ENCODE peak calls at places on chromosomes 7 and 10, in nine cellular contexts. One of them, this sample, is unnamed.

GRCh38 chr7:66840316-66840715 is 80.7 kb upstream of the TMEM248 start:
- DNase-seq in activated T-cell treated with anti-CD3 and anti-CD28 coated beads for 1 hour: no peak
- DNase-seq in endothelial cell: no peak
- DNase-seq in RCC 7860: no peak
- DNase-seq in activated T-helper 1 cell treated with anti-CD3 and anti-CD28 coated beads, Interleukin-2, amount 50 U/mL, for 16 hours: no peak
- DNase-seq in CD8-positive, alpha-beta memory T cell: no peak
- DNase-seq in sigmoid colon: peak; percentile 53
- DNase-seq in COR-L47: no peak
- DNase-seq in GM10248: no peak
- DNase-seq in this sample: no peak

GRCh38 chr7:979886-980571 is 3.0 kb upstream of the CYP2W1 start:
- DNase-seq in endothelial cell: no peak
- DNase-seq in activated T-helper 1 cell treated with anti-CD3 and anti-CD28 coated beads, Interleukin-2, amount 50 U/mL, for 16 hours: no peak
- DNase-seq in sigmoid colon: no peak
- DNase-seq in activated T-cell treated with anti-CD3 and anti-CD28 coated beads for 1 hour: no peak
- DNase-seq in CD8-positive, alpha-beta memory T cell: no peak
- DNase-seq in GM10248: no peak
- DNase-seq in RCC 7860: peak; percentile 19
- DNase-seq in COR-L47: no peak
- DNase-seq in this sample: no peak

GRCh38 chr7:27115161-27116018 is 12.9 kb upstream of the HOXA2 start:
- DNase-seq in sigmoid colon: peak; percentile 75
- DNase-seq in activated T-helper 1 cell treated with anti-CD3 and anti-CD28 coated beads, Interleukin-2, amount 50 U/mL, for 16 hours: no peak
- DNase-seq in COR-L47: no peak
- DNase-seq in RCC 7860: peak; percentile 92
- DNase-seq in CD8-positive, alpha-beta memory T cell: no peak
- DNase-seq in endothelial cell: no peak
- DNase-seq in activated T-cell treated with anti-CD3 and anti-CD28 coated beads for 1 hour: no peak
- DNase-seq in GM10248: no peak
- DNase-seq in this sample: no peak

GRCh38 chr7:107043916-107044346 is 574 bp upstream of the PRKAR2B start:
- DNase-seq in RCC 7860: no peak
- DNase-seq in COR-L47: no peak
- DNase-seq in GM10248: no peak
- DNase-seq in CD8-positive, alpha-beta memory T cell: no peak
- DNase-seq in sigmoid colon: no peak
- DNase-seq in activated T-helper 1 cell treated with anti-CD3 and anti-CD28 coated beads, Interleukin-2, amount 50 U/mL, for 16 hours: no peak
- DNase-seq in endothelial cell: no peak
- DNase-seq in activated T-cell treated with anti-CD3 and anti-CD28 coated beads for 1 hour: no peak
- DNase-seq in this sample: no peak

GRCh38 chr7:22140597-22140996 is 194.9 kb upstream of the CDCA7L start:
- DNase-seq in sigmoid colon: no peak
- DNase-seq in RCC 7860: no peak
- DNase-seq in activated T-cell treated with anti-CD3 and anti-CD28 coated beads for 1 hour: no peak
- DNase-seq in activated T-helper 1 cell treated with anti-CD3 and anti-CD28 coated beads, Interleukin-2, amount 50 U/mL, for 16 hours: no peak
- DNase-seq in GM10248: no peak
- DNase-seq in CD8-positive, alpha-beta memory T cell: no peak
- DNase-seq in endothelial cell: no peak
- DNase-seq in COR-L47: no peak
- DNase-seq in this sample: no peak

GRCh38 chr10:104665174-104665573 is 24.1 kb downstream of the SORCS3 start:
- DNase-seq in activated T-cell treated with anti-CD3 and anti-CD28 coated beads for 1 hour: no peak
- DNase-seq in COR-L47: no peak
- DNase-seq in endothelial cell: no peak
- DNase-seq in GM10248: no peak
- DNase-seq in RCC 7860: no peak
- DNase-seq in CD8-positive, alpha-beta memory T cell: no peak
- DNase-seq in activated T-helper 1 cell treated with anti-CD3 and anti-CD28 coated beads, Interleukin-2, amount 50 U/mL, for 16 hours: no peak
- DNase-seq in sigmoid colon: no peak
- DNase-seq in this sample: no peak

GRCh38 chr10:71790749-71791440 is 17.6 kb upstream of the VSIR start:
- DNase-seq in CD8-positive, alpha-beta memory T cell: no peak
- DNase-seq in GM10248: peak; percentile 65
- DNase-seq in activated T-helper 1 cell treated with anti-CD3 and anti-CD28 coated beads, Interleukin-2, amount 50 U/mL, for 16 hours: no peak
- DNase-seq in COR-L47: no peak
- DNase-seq in RCC 7860: no peak
- DNase-seq in activated T-cell treated with anti-CD3 and anti-CD28 coated beads for 1 hour: no peak
- DNase-seq in sigmoid colon: no peak
- DNase-seq in endothelial cell: no peak
- DNase-seq in this sample: no peak

GRCh38 chr7:28990200-28990960 is 32.2 kb upstream of the TRIL start:
- DNase-seq in sigmoid colon: no peak
- DNase-seq in RCC 7860: no peak
- DNase-seq in activated T-helper 1 cell treated with anti-CD3 and anti-CD28 coated beads, Interleukin-2, amount 50 U/mL, for 16 hours: no peak
- DNase-seq in CD8-positive, alpha-beta memory T cell: no peak
- DNase-seq in COR-L47: no peak
- DNase-seq in activated T-cell treated with anti-CD3 and anti-CD28 coated beads for 1 hour: no peak
- DNase-seq in GM10248: no peak
- DNase-seq in endothelial cell: no peak
- DNase-seq in this sample: no peak

GRCh38 chr10:119401671-119402395 is 140.7 kb downstream of the RGS10 start:
- DNase-seq in activated T-helper 1 cell treated with anti-CD3 and anti-CD28 coated beads, Interleukin-2, amount 50 U/mL, for 16 hours: no peak
- DNase-seq in GM10248: no peak
- DNase-seq in sigmoid colon: peak; percentile 92
- DNase-seq in RCC 7860: peak; percentile 81
- DNase-seq in activated T-cell treated with anti-CD3 and anti-CD28 coated beads for 1 hour: no peak
- DNase-seq in endothelial cell: no peak
- DNase-seq in COR-L47: no peak
- DNase-seq in CD8-positive, alpha-beta memory T cell: no peak
- DNase-seq in this sample: no peak

GRCh38 chr10:60951272-60951724 is 7.3 kb upstream of the RHOBTB1 start:
- DNase-seq in endothelial cell: no peak
- DNase-seq in COR-L47: no peak
- DNase-seq in CD8-positive, alpha-beta memory T cell: no peak
- DNase-seq in activated T-cell treated with anti-CD3 and anti-CD28 coated beads for 1 hour: no peak
- DNase-seq in GM10248: no peak
- DNase-seq in sigmoid colon: no peak
- DNase-seq in RCC 7860: no peak
- DNase-seq in activated T-helper 1 cell treated with anti-CD3 and anti-CD28 coated beads, Interleukin-2, amount 50 U/mL, for 16 hours: no peak
- DNase-seq in this sample: no peak

GRCh38 chr7:54465095-54465494 is 77.1 kb upstream of the VSTM2A start:
- DNase-seq in CD8-positive, alpha-beta memory T cell: no peak
- DNase-seq in COR-L47: no peak
- DNase-seq in GM10248: no peak
- DNase-seq in activated T-cell treated with anti-CD3 and anti-CD28 coated beads for 1 hour: no peak
- DNase-seq in sigmoid colon: no peak
- DNase-seq in endothelial cell: no peak
- DNase-seq in RCC 7860: no peak
- DNase-seq in activated T-helper 1 cell treated with anti-CD3 and anti-CD28 coated beads, Interleukin-2, amount 50 U/mL, for 16 hours: no peak
- DNase-seq in this sample: no peak

GRCh38 chr7:111014074-111014473 is 76.9 kb upstream of the LRRN3 start:
- DNase-seq in activated T-helper 1 cell treated with anti-CD3 and anti-CD28 coated beads, Interleukin-2, amount 50 U/mL, for 16 hours: no peak
- DNase-seq in sigmoid colon: no peak
- DNase-seq in COR-L47: no peak
- DNase-seq in RCC 7860: no peak
- DNase-seq in activated T-cell treated with anti-CD3 and anti-CD28 coated beads for 1 hour: no peak
- DNase-seq in GM10248: no peak
- DNase-seq in CD8-positive, alpha-beta memory T cell: no peak
- DNase-seq in endothelial cell: no peak
- DNase-seq in this sample: no peak

GRCh38 chr7:131581241-131582157 is 25.1 kb upstream of the PODXL start:
- DNase-seq in CD8-positive, alpha-beta memory T cell: no peak
- DNase-seq in RCC 7860: no peak
- DNase-seq in COR-L47: no peak
- DNase-seq in activated T-cell treated with anti-CD3 and anti-CD28 coated beads for 1 hour: no peak
- DNase-seq in GM10248: no peak
- DNase-seq in activated T-helper 1 cell treated with anti-CD3 and anti-CD28 coated beads, Interleukin-2, amount 50 U/mL, for 16 hours: no peak
- DNase-seq in sigmoid colon: peak; percentile 70
- DNase-seq in endothelial cell: no peak
- DNase-seq in this sample: no peak

GRCh38 chr10:110508806-110509544 is 11.3 kb downstream of the DUSP5 start:
- DNase-seq in CD8-positive, alpha-beta memory T cell: no peak
- DNase-seq in activated T-cell treated with anti-CD3 and anti-CD28 coated beads for 1 hour: no peak
- DNase-seq in sigmoid colon: peak; percentile 67
- DNase-seq in GM10248: no peak
- DNase-seq in RCC 7860: no peak
- DNase-seq in activated T-helper 1 cell treated with anti-CD3 and anti-CD28 coated beads, Interleukin-2, amount 50 U/mL, for 16 hours: no peak
- DNase-seq in COR-L47: peak; percentile 72
- DNase-seq in endothelial cell: no peak
- DNase-seq in this sample: no peak

GRCh38 chr7:49775065-49775948 is 1.9 kb downstream of the VWC2 start:
- DNase-seq in sigmoid colon: no peak
- DNase-seq in GM10248: no peak
- DNase-seq in activated T-cell treated with anti-CD3 and anti-CD28 coated beads for 1 hour: no peak
- DNase-seq in RCC 7860: no peak
- DNase-seq in activated T-helper 1 cell treated with anti-CD3 and anti-CD28 coated beads, Interleukin-2, amount 50 U/mL, for 16 hours: no peak
- DNase-seq in endothelial cell: peak; percentile 48
- DNase-seq in COR-L47: peak; percentile 32
- DNase-seq in CD8-positive, alpha-beta memory T cell: no peak
- DNase-seq in this sample: no peak

GRCh38 chr7:5333121-5334050 is 50.6 kb downstream of the SLC29A4 start:
- DNase-seq in endothelial cell: no peak
- DNase-seq in RCC 7860: no peak
- DNase-seq in activated T-helper 1 cell treated with anti-CD3 and anti-CD28 coated beads, Interleukin-2, amount 50 U/mL, for 16 hours: no peak
- DNase-seq in sigmoid colon: no peak
- DNase-seq in COR-L47: no peak
- DNase-seq in activated T-cell treated with anti-CD3 and anti-CD28 coated beads for 1 hour: no peak
- DNase-seq in GM10248: peak; percentile 48
- DNase-seq in CD8-positive, alpha-beta memory T cell: no peak
- DNase-seq in this sample: no peak

GRCh38 chr7:30468041-30468440 is 10.5 kb downstream of the NOD1 start:
- DNase-seq in COR-L47: no peak
- DNase-seq in RCC 7860: no peak
- DNase-seq in sigmoid colon: no peak
- DNase-seq in endothelial cell: no peak
- DNase-seq in CD8-positive, alpha-beta memory T cell: no peak
- DNase-seq in GM10248: no peak
- DNase-seq in activated T-helper 1 cell treated with anti-CD3 and anti-CD28 coated beads, Interleukin-2, amount 50 U/mL, for 16 hours: no peak
- DNase-seq in activated T-cell treated with anti-CD3 and anti-CD28 coated beads for 1 hour: no peak
- DNase-seq in this sample: no peak

GRCh38 chr10:124701435-124701834 is 42.7 kb downstream of the FAM53B start:
- DNase-seq in RCC 7860: no peak
- DNase-seq in activated T-helper 1 cell treated with anti-CD3 and anti-CD28 coated beads, Interleukin-2, amount 50 U/mL, for 16 hours: no peak
- DNase-seq in sigmoid colon: peak; percentile 95
- DNase-seq in CD8-positive, alpha-beta memory T cell: no peak
- DNase-seq in activated T-cell treated with anti-CD3 and anti-CD28 coated beads for 1 hour: no peak
- DNase-seq in COR-L47: no peak
- DNase-seq in endothelial cell: no peak
- DNase-seq in GM10248: no peak
- DNase-seq in this sample: no peak

GRCh38 chr7:153402721-153403541 is 643.4 kb downstream of the ACTR3B start:
- DNase-seq in activated T-helper 1 cell treated with anti-CD3 and anti-CD28 coated beads, Interleukin-2, amount 50 U/mL, for 16 hours: no peak
- DNase-seq in endothelial cell: no peak
- DNase-seq in RCC 7860: no peak
- DNase-seq in GM10248: no peak
- DNase-seq in CD8-positive, alpha-beta memory T cell: no peak
- DNase-seq in activated T-cell treated with anti-CD3 and anti-CD28 coated beads for 1 hour: no peak
- DNase-seq in COR-L47: no peak
- DNase-seq in sigmoid colon: no peak
- DNase-seq in this sample: no peak

GRCh38 chr7:77258014-77258413 is 58.4 kb upstream of the FGL2 start:
- DNase-seq in endothelial cell: no peak
- DNase-seq in activated T-cell treated with anti-CD3 and anti-CD28 coated beads for 1 hour: no peak
- DNase-seq in activated T-helper 1 cell treated with anti-CD3 and anti-CD28 coated beads, Interleukin-2, amount 50 U/mL, for 16 hours: no peak
- DNase-seq in sigmoid colon: no peak
- DNase-seq in GM10248: no peak
- DNase-seq in COR-L47: no peak
- DNase-seq in CD8-positive, alpha-beta memory T cell: no peak
- DNase-seq in RCC 7860: no peak
- DNase-seq in this sample: no peak

GRCh38 chr7:2786607-2787116 is 57.4 kb downstream of the GNA12 start:
- DNase-seq in GM10248: no peak
- DNase-seq in RCC 7860: no peak
- DNase-seq in CD8-positive, alpha-beta memory T cell: no peak
- DNase-seq in sigmoid colon: no peak
- DNase-seq in endothelial cell: no peak
- DNase-seq in activated T-cell treated with anti-CD3 and anti-CD28 coated beads for 1 hour: no peak
- DNase-seq in COR-L47: no peak
- DNase-seq in activated T-helper 1 cell treated with anti-CD3 and anti-CD28 coated beads, Interleukin-2, amount 50 U/mL, for 16 hours: no peak
- DNase-seq in this sample: no peak

GRCh38 chr7:83130623-83131545 is 31.8 kb downstream of the PCLO start:
- DNase-seq in CD8-positive, alpha-beta memory T cell: no peak
- DNase-seq in endothelial cell: no peak
- DNase-seq in activated T-cell treated with anti-CD3 and anti-CD28 coated beads for 1 hour: no peak
- DNase-seq in sigmoid colon: no peak
- DNase-seq in GM10248: no peak
- DNase-seq in COR-L47: peak; percentile 78
- DNase-seq in RCC 7860: no peak
- DNase-seq in activated T-helper 1 cell treated with anti-CD3 and anti-CD28 coated beads, Interleukin-2, amount 50 U/mL, for 16 hours: no peak
- DNase-seq in this sample: no peak

GRCh38 chr10:128579280-128579679 is 453.1 kb upstream of the MKI67 start:
- DNase-seq in endothelial cell: no peak
- DNase-seq in GM10248: no peak
- DNase-seq in COR-L47: no peak
- DNase-seq in CD8-positive, alpha-beta memory T cell: no peak
- DNase-seq in sigmoid colon: no peak
- DNase-seq in RCC 7860: no peak
- DNase-seq in activated T-helper 1 cell treated with anti-CD3 and anti-CD28 coated beads, Interleukin-2, amount 50 U/mL, for 16 hours: no peak
- DNase-seq in activated T-cell treated with anti-CD3 and anti-CD28 coated beads for 1 hour: no peak
- DNase-seq in this sample: no peak